ENCODE peak calls at places on chromosome 21, in five cellular contexts. G is HL-60, D is suprapubic skin, W is SK-N-SH, Q is GM12891. C is an unnamed sample.

GRCh38 chr21:29334717-29335428 is 36.2 kb downstream of the BACH1 start:
- DNase-seq in G (peak), D (no peak), W (no peak), Q (no peak), C (no peak)

GRCh38 chr21:29989634-29990234 is 49.9 kb upstream of the GRIK1 start:
- DNase-seq in G (no peak), D (no peak), W (no peak), Q (no peak), C (no peak)

GRCh38 chr21:31203371-31204054 is 140.5 kb downstream of the TIAM1 start:
- DNase-seq in G (no peak), D (no peak), W (no peak), Q (no peak), C (no peak)

GRCh38 chr21:37658994-37659458 is 257.2 kb downstream of the KCNJ6 start:
- DNase-seq in G (no peak), D (no peak), W (no peak), Q (no peak), C (no peak)

GRCh38 chr21:45305831-45306230 is 18.1 kb upstream of the POFUT2 start:
- DNase-seq in G (no peak), D (peak), W (no peak), Q (no peak), C (no peak)

GRCh38 chr21:45351526-45352275 is 53.3 kb upstream of the COL18A1 start:
- DNase-seq in G (no peak), D (no peak), W (no peak), Q (no peak), C (no peak)

GRCh38 chr21:29080454-29080930 is 7.0 kb upstream of the CCT8 start:
- DNase-seq in G (no peak), D (no peak), W (no peak), Q (no peak), C (no peak)

GRCh38 chr21:44421901-44422840 is 33.1 kb upstream of the LRRC3 start:
- DNase-seq in G (no peak), D (peak), W (no peak), Q (no peak), C (peak)

GRCh38 chr21:35503646-35504045 is 454.5 kb upstream of the RUNX1 start:
- DNase-seq in G (no peak), D (no peak), W (no peak), Q (no peak), C (no peak)

GRCh38 chr21:25467891-25468290 is 139.4 kb downstream of the MRPL39 start:
- DNase-seq in G (no peak), D (no peak), W (no peak), Q (no peak), C (no peak)

GRCh38 chr21:38850277-38850951 is 44.7 kb downstream of the ETS2 start:
- DNase-seq in G (no peak), D (no peak), W (no peak), Q (no peak), C (no peak)

GRCh38 chr21:41950941-41951408 is 2.8 kb downstream of the C2CD2 start:
- DNase-seq in G (no peak), D (no peak), W (no peak), Q (no peak), C (no peak)

GRCh38 chr21:41972511-41973205 is 18.8 kb upstream of the C2CD2 start:
- DNase-seq in G (no peak), D (no peak), W (no peak), Q (no peak), C (no peak)

GRCh38 chr21:43793243-43793642 is 3.9 kb downstream of the RRP1 start:
- DNase-seq in G (no peak), D (no peak), W (no peak), Q (no peak), C (no peak)

GRCh38 chr21:25708467-25709065 is 26.1 kb downstream of the ATP5PF start:
- DNase-seq in G (peak), D (no peak), W (peak), Q (no peak), C (peak)

GRCh38 chr21:37670883-37671282 is 245.4 kb downstream of the KCNJ6 start:
- DNase-seq in G (no peak), D (no peak), W (no peak), Q (no peak), C (no peak)

GRCh38 chr21:43880111-43880985 is 15.3 kb downstream of the AGPAT3 start:
- DNase-seq in G (no peak), D (no peak), W (no peak), Q (no peak), C (no peak)

GRCh38 chr21:26449161-26449560 is 123.9 kb downstream of the CYYR1 start:
- DNase-seq in G (no peak), D (no peak), W (no peak), Q (no peak), C (no peak)

GRCh38 chr21:27839512-27840115 is 872.7 kb upstream of the ADAMTS5 start:
- DNase-seq in G (no peak), D (no peak), W (no peak), Q (no peak), C (no peak)

GRCh38 chr21:16264314-16264713 is 534.5 kb downstream of the USP25 start:
- DNase-seq in G (no peak), D (no peak), W (no peak), Q (no peak), C (no peak)

GRCh38 chr21:16269497-16269896 is 539.7 kb downstream of the USP25 start:
- DNase-seq in G (no peak), D (no peak), W (no peak), Q (no peak), C (no peak)
- TF ChIP-seq POLR2AphosphoS5 in G (no peak), D (no peak), W (no peak), Q (no peak), C (no peak)

DNA sequence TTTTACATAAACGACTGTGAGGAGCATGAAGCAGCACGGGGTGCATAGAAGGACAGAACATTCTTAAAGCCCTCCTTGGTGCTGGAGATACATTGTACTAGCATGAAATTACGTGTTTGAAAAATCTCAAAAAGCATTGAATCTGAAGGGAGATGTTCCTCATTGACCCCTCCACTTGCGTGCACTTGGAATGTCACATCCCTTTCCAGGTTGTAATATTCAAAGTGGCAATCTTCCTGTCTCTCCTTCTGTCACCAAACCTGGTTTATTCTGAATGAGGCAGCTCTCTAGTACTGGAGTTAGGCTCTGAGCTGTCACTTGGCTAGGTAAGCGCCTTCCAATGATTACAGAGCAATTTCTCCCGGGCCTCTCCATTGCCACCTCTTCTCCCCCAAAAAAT is 901 bp downstream of the DSCAM start:
- DNase-seq in G (no peak), D (no peak), W (no peak), Q (no peak), C (no peak)
- TF ChIP-seq POLR2AphosphoS5 in G (no peak), D (no peak), W (no peak), Q (no peak), C (no peak)

GRCh38 chr21:20998456-20998789 is 214 bp downstream of the NCAM2 start:
- DNase-seq in G (no peak), D (no peak), W (no peak), Q (no peak), C (no peak)

GRCh38 chr21:20996421-20997307 is 1.5 kb upstream of the NCAM2 start:
- DNase-seq in G (no peak), D (no peak), W (no peak), Q (no peak), C (no peak)

GRCh38 chr21:20998886-20999285 is 677 bp downstream of the NCAM2 start:
- DNase-seq in G (no peak), D (no peak), W (no peak), Q (no peak), C (no peak)

GRCh38 chr21:20997308-20997632 is 939 bp upstream of the NCAM2 start:
- DNase-seq in G (no peak), D (no peak), W (peak), Q (no peak), C (no peak)

DNA sequence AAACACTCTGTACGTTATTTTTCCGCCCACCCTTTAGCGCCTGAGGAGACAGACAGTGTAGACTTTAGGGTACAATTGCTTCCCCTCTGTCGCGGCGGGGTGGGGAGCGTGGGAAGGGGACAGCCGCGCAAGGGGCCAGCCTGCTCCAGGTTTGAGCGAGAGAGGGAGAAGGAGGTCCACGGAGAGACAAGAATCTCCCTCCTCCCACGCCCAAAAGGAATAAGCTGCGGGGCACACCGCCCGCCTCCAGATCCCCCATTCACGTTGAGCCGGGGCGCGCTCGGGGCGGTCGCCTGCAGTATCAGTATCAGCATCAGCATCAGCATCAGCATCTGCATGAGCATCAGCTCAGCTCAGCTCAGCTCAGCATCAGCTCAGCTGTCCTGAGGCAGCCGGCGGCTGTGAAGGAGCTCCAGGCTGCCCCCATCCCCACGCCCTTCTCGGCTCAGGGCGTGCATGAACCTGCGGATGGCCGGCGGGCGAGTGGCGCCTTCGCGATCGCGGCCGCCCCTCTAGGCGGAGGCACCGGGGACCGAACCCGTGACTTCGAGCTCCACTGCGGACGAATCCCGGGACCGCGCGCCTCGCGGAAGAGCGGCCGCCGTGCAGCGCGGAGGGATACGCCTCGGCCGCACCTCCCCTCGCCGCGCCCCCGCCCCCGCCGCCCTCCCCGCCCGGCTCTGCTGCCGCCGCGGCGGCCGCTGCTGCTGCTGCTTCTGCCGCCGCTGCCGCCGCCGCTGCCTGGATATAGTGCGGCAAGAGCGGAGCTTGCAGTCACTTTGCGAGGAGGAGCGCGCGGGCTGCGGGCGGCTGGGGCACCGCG is at the start of gene NCAM2:
- DNase-seq in G (peak), D (peak), W (peak), Q (peak), C (peak)
- TF ChIP-seq POLR2AphosphoS5 in G (no peak), D (peak), W (no peak), Q (no peak), C (no peak)

GRCh38 chr21:34128674-34129038 is 55.3 kb downstream of the MRPS6 start:
- DNase-seq in G (no peak), D (no peak), W (no peak), Q (no peak), C (no peak)

GRCh38 chr21:34129971-34130597 is 56.7 kb downstream of the MRPS6 start:
- DNase-seq in G (no peak), D (no peak), W (peak), Q (no peak), C (no peak)

GRCh38 chr21:34130598-34130985 is 57.2 kb downstream of the MRPS6 start:
- DNase-seq in G (no peak), D (no peak), W (no peak), Q (no peak), C (no peak)

GRCh38 chr21:34128124-34128523 is 54.7 kb downstream of the MRPS6 start:
- DNase-seq in G (no peak), D (no peak), W (no peak), Q (no peak), C (no peak)

GRCh38 chr21:34129039-34129891 is 55.9 kb downstream of the MRPS6 start:
- DNase-seq in G (no peak), D (no peak), W (peak), Q (peak), C (peak)
- TF ChIP-seq POLR2AphosphoS5 in G (no peak), D (no peak), W (no peak), Q (no peak), C (no peak)